ENCODE peak calls at places on chromosome 14, in seven cellular contexts. S is CD8-positive, alpha-beta T cell; L is stimulated activated CD4-positive, alpha-beta T cell treated with anti-CD3 and anti-CD28 coated beads, Interleukin-4, amount 100 ng/mL, for 48 hours; P is hypothalamus; Y is AML-193; G is GM19239; J is posterior cingulate gyrus. N is an unnamed sample.

GRCh38 chr14:75198291-75198933 is 22.0 kb upstream of the TMED10 start:
- DNase-seq in J (peak), S (no peak), G (no peak), L (no peak), Y (no peak), P (no peak), N (no peak)

GRCh38 chr14:75022655-75023054 is 19.9 kb downstream of the EIF2B2 start:
- DNase-seq in Y (no peak), J (no peak), P (no peak), G (no peak), S (no peak), L (no peak), N (no peak)

GRCh38 chr14:103512701-103513611 is 9.7 kb downstream of the CKB start:
- DNase-seq in P (no peak), S (no peak), L (no peak), Y (no peak), J (peak), G (no peak), N (no peak)

GRCh38 chr14:50603565-50603964 is 43.6 kb downstream of the ATL1 start:
- DNase-seq in J (no peak), P (no peak), S (no peak), G (no peak), L (no peak), Y (no peak), N (no peak)

GRCh38 chr14:55583942-55584468 is 4.0 kb downstream of the KTN1 start:
- DNase-seq in S (no peak), G (no peak), P (no peak), Y (no peak), J (no peak), L (no peak), N (no peak)

GRCh38 chr14:102000902-102001301 is 36.5 kb downstream of the DYNC1H1 start:
- DNase-seq in P (no peak), S (no peak), Y (no peak), L (no peak), G (no peak), J (no peak), N (no peak)

GRCh38 chr14:80475074-80475473 is 263.8 kb upstream of the DIO2 start:
- DNase-seq in P (no peak), G (no peak), S (no peak), L (no peak), Y (no peak), J (no peak), N (no peak)

GRCh38 chr14:95490727-95491451 is 25.6 kb downstream of the SYNE3 start:
- DNase-seq in J (no peak), Y (no peak), S (no peak), P (no peak), L (no peak), G (no peak), N (no peak)

GRCh38 chr14:101426466-101426865 is 134.8 kb upstream of the DIO3 start:
- DNase-seq in S (no peak), G (no peak), L (no peak), Y (no peak), P (no peak), J (no peak), N (no peak)

GRCh38 chr14:58362798-58363412 is 32.8 kb upstream of the TOMM20L start:
- DNase-seq in Y (peak), S (no peak), P (no peak), J (no peak), L (no peak), G (no peak), N (no peak)

GRCh38 chr14:81323621-81324400 is 76.3 kb downstream of the STON2 start:
- DNase-seq in P (no peak), G (no peak), S (no peak), L (no peak), Y (no peak), J (no peak), N (no peak)

GRCh38 chr14:99256483-99256874 is 15.5 kb downstream of the BCL11B start:
- DNase-seq in Y (no peak), J (no peak), S (no peak), P (no peak), G (no peak), L (no peak), N (no peak)

GRCh38 chr14:84272290-84272721 is 1257.6 kb upstream of the FLRT2 start:
- DNase-seq in L (no peak), G (no peak), J (no peak), P (no peak), Y (no peak), S (no peak), N (no peak)

GRCh38 chr14:52918486-52918885 is 32.4 kb downstream of the FERMT2 start:
- DNase-seq in S (no peak), P (no peak), G (peak), J (no peak), L (no peak), Y (peak), N (peak)

GRCh38 chr14:33692762-33693161 is 258.1 kb downstream of the EGLN3 start:
- DNase-seq in S (no peak), J (no peak), L (no peak), P (no peak), G (no peak), Y (no peak), N (no peak)

GRCh38 chr14:101843665-101844064 is 82.2 kb downstream of the PPP2R5C start:
- DNase-seq in Y (no peak), J (no peak), P (no peak), G (peak), S (peak), L (no peak), N (no peak)

GRCh38 chr14:54735424-54735823 is 167.2 kb downstream of the GCH1 start:
- DNase-seq in S (no peak), L (no peak), G (no peak), P (no peak), Y (no peak), J (no peak), N (no peak)

GRCh38 chr14:61812347-61813100 is 50.3 kb downstream of the SNAPC1 start:
- DNase-seq in S (no peak), G (no peak), L (no peak), Y (no peak), P (no peak), J (no peak), N (no peak)